ENCODE peak calls at places on chromosome X, in four cellular contexts. P is cardiac muscle cell, V is BE2C, O is NCI-H1092. T is an unnamed sample.

GRCh38 chrX:15781964-15782711 is 8.1 kb upstream of the ZRSR2 start:
- DNase-seq in O (no peak), V (no peak), P (no peak), T (no peak)

GRCh38 chrX:9195199-9195880 is 161.4 kb upstream of the FAM9B start:
- DNase-seq in V (no peak), P (no peak), O (no peak), T (no peak)

GRCh38 chrX:29496636-29497180 is 718.7 kb upstream of the MAGEB2 start:
- DNase-seq in O (no peak), P (no peak), V (no peak), T (no peak)

GRCh38 chrX:143121471-143121870 is 95.7 kb downstream of the SPANXN4 start:
- DNase-seq in V (no peak), P (no peak), O (peak), T (peak)

GRCh38 chrX:134948333-134949241 is 42.2 kb upstream of the SMIM10 start:
- DNase-seq in O (no peak), V (no peak), P (peak), T (no peak)

GRCh38 chrX:33045245-33045644 is 166.1 kb downstream of the DMD start:
- DNase-seq in V (no peak), O (no peak), P (no peak), T (no peak)

GRCh38 chrX:8987672-8988250 is 46.2 kb downstream of the FAM9B start:
- DNase-seq in P (no peak), V (no peak), O (no peak), T (no peak)

GRCh38 chrX:77962068-77962902 is 7.2 kb downstream of the PGAM4 start:
- DNase-seq in O (no peak), P (peak), V (no peak), T (no peak)

GRCh38 chrX:153342762-153343558 is 9.0 kb downstream of the ZNF275 start:
- DNase-seq in P (no peak), O (no peak), V (no peak), T (no peak)

GRCh38 chrX:19846995-19847790 is 40.2 kb downstream of the SH3KBP1 start:
- DNase-seq in O (no peak), P (peak), V (no peak), T (no peak)

GRCh38 chrX:54415534-54416350 is 24.5 kb upstream of the TSR2 start:
- DNase-seq in P (peak), V (no peak), O (no peak), T (no peak)

GRCh38 chrX:638482-639131 is 8.0 kb downstream of the SHOX start:
- DNase-seq in V (no peak), O (no peak), P (no peak), T (no peak)

GRCh38 chrX:106802388-106803275 is at the start of gene TBC1D8B:
- DNase-seq in V (peak), P (peak), O (peak), T (peak)

GRCh38 chrX:72305286-72306084 is at the start of gene CITED1:
- DNase-seq in P (no peak), O (no peak), V (peak), T (no peak)

GRCh38 chrX:43165343-43165920 is 387.5 kb upstream of the PPP1R2C start:
- DNase-seq in V (no peak), O (no peak), P (no peak), T (no peak)

GRCh38 chrX:20969565-20969964 is 404.7 kb upstream of the CNKSR2 start:
- DNase-seq in P (no peak), O (no peak), V (no peak), T (no peak)

GRCh38 chrX:22278375-22278774 is 5.7 kb downstream of the CBLL2 start:
- DNase-seq in P (no peak), O (no peak), V (no peak), T (peak)

GRCh38 chrX:72268601-72269365 is 8.3 kb downstream of the RPS4X start:
- DNase-seq in O (no peak), V (no peak), P (peak), T (no peak)

GRCh38 chrX:120015145-120016067 is 62.1 kb downstream of the RHOXF2B start:
- DNase-seq in P (peak), V (no peak), O (no peak), T (no peak)

GRCh38 chrX:132090370-132091152 is 37.3 kb downstream of the FRMD7 start:
- DNase-seq in O (no peak), V (no peak), P (no peak), T (no peak)

GRCh38 chrX:119121341-119121740 is 6.3 kb downstream of the KIAA1210 start:
- DNase-seq in V (no peak), P (peak), O (no peak), T (no peak)

GRCh38 chrX:15815779-15816452 is 25.6 kb downstream of the ZRSR2 start:
- DNase-seq in V (peak), O (no peak), P (peak), T (peak)

GRCh38 chrX:114581528-114582263 is 2.2 kb upstream of the HTR2C start:
- DNase-seq in O (no peak), V (no peak), P (peak), T (no peak)

GRCh38 chrX:110733166-110733565 is 62.5 kb downstream of the CHRDL1 start:
- DNase-seq in O (no peak), V (no peak), P (no peak), T (no peak)

GRCh38 chrX:9374537-9374936 is 90.3 kb upstream of the TBL1X start:
- DNase-seq in P (no peak), O (no peak), V (no peak), T (no peak)

GRCh38 chrX:2401201-2401589 is 99.6 kb downstream of the DHRSX start:
- DNase-seq in V (no peak), P (peak), O (no peak), T (no peak)

GRCh38 chrX:154321624-154322023 is 26.0 kb downstream of the TKTL1 start:
- DNase-seq in V (peak), P (peak), O (peak), T (peak)

GRCh38 chrX:119230850-119231249 is 5.2 kb upstream of the PGRMC1 start:
- DNase-seq in P (peak), V (no peak), O (no peak), T (no peak)

GRCh38 chrX:107710617-107711391 is 64.8 kb downstream of the TSC22D3 start:
- DNase-seq in V (no peak), P (peak), O (no peak), T (no peak)

GRCh38 chrX:721354-721753 is 90.8 kb downstream of the SHOX start:
- DNase-seq in V (no peak), O (no peak), P (no peak), T (no peak)

GRCh38 chrX:53584891-53585290 is 101.6 kb downstream of the HUWE1 start:
- DNase-seq in V (no peak), O (no peak), P (no peak), T (no peak)

GRCh38 chrX:23841847-23842522 is 59.0 kb downstream of the SAT1 start:
- DNase-seq in V (no peak), P (no peak), O (no peak), T (no peak)

GRCh38 chrX:18674417-18674787 is 2.5 kb upstream of the RS1 start:
- DNase-seq in V (peak), P (no peak), O (no peak), T (no peak)

GRCh38 chrX:11446951-11447350 is 153.7 kb downstream of the AMELX start:
- DNase-seq in O (no peak), P (peak), V (no peak), T (no peak)

GRCh38 chrX:153829799-153830631 is at the start of gene PDZD4:
- DNase-seq in O (no peak), V (peak), P (no peak), T (peak)

GRCh38 chrX:115650916-115651315 is 89.9 kb downstream of the PLS3 start:
- DNase-seq in V (peak), P (peak), O (peak), T (peak)

GRCh38 chrX:40176256-40176978 is 78.7 kb upstream of the BCOR start:
- DNase-seq in O (no peak), V (peak), P (peak), T (no peak)

GRCh38 chrX:24081661-24082154 is 27.0 kb downstream of the EIF2S3 start:
- DNase-seq in P (peak), O (peak), V (peak), T (peak)

GRCh38 chrX:45912316-45912715 is 632.9 kb downstream of the ZNF674 start:
- DNase-seq in O (no peak), V (no peak), P (no peak), T (no peak)

GRCh38 chrX:44314259-44314734 is 29.2 kb downstream of the EFHC2 start:
- DNase-seq in P (peak), O (no peak), V (peak), T (peak)